ENCODE peak calls at places on chromosomes 4 and X, in seven cellular contexts. W, U, L, E, J, D and F are unnamed samples.

GRCh38 chrX:18873189-18873791 is 110.6 kb downstream of the PHKA2 start:
- DNase-seq in W (no peak), J (peak), L (peak), D (no peak), E (no peak), U (no peak), F (no peak)

GRCh38 chr4:8364848-8365350 is 75.6 kb downstream of the ACOX3 start:
- DNase-seq in D (no peak), E (no peak), U (no peak), L (no peak), W (no peak), J (no peak), F (no peak)

GRCh38 chrX:38768079-38768478 is 33.2 kb upstream of the MID1IP1 start:
- DNase-seq in E (no peak), W (no peak), U (no peak), J (peak), L (peak), D (no peak), F (no peak)

GRCh38 chr4:57199267-57199666 is 89.1 kb upstream of the IGFBP7 start:
- DNase-seq in L (no peak), J (no peak), D (no peak), E (no peak), U (no peak), W (no peak), F (no peak)

GRCh38 chr4:76215120-76215519 is 1.5 kb upstream of the SCARB2 start:
- DNase-seq in E (no peak), J (no peak), D (no peak), U (no peak), W (no peak), L (no peak), F (no peak)

GRCh38 chr4:96352051-96352517 is 512.2 kb downstream of the PDHA2 start:
- DNase-seq in E (no peak), D (peak), U (peak), W (no peak), L (peak), J (peak), F (peak)

GRCh38 chrX:12245650-12246645 is 107.7 kb downstream of the FRMPD4 start:
- DNase-seq in L (peak), U (no peak), W (no peak), E (no peak), J (peak), D (no peak), F (no peak)

GRCh38 chr4:102616661-102617060 is 115.5 kb downstream of the NFKB1 start:
- DNase-seq in D (no peak), L (no peak), E (no peak), W (no peak), U (no peak), J (no peak), F (no peak)

GRCh38 chr4:68375667-68376559 is 26.0 kb upstream of the YTHDC1 start:
- DNase-seq in E (peak), D (peak), J (peak), L (peak), U (peak), W (peak), F (peak)

GRCh38 chr4:128225148-128225547 is 62.5 kb downstream of the PGRMC2 start:
- DNase-seq in J (peak), E (no peak), W (no peak), D (no peak), L (no peak), U (peak), F (no peak)

GRCh38 chr4:20992002-20992401 is 291.7 kb downstream of the PACRGL start:
- DNase-seq in L (peak), W (no peak), E (no peak), D (no peak), U (no peak), J (no peak), F (no peak)

GRCh38 chr4:100828986-100829685 is 311.3 kb upstream of the EMCN start:
- DNase-seq in E (no peak), L (no peak), U (no peak), W (no peak), D (no peak), J (peak), F (no peak)

GRCh38 chrX:24574743-24575142 is 72.4 kb downstream of the PCYT1B start:
- DNase-seq in W (no peak), D (no peak), E (no peak), L (no peak), U (no peak), J (no peak), F (no peak)

GRCh38 chr4:186808635-186809018 is 85.0 kb upstream of the FAT1 start:
- DNase-seq in W (no peak), L (peak), U (peak), E (no peak), J (peak), D (no peak), F (no peak)

GRCh38 chr4:174669278-174669677 is 147.0 kb upstream of the HPGD start:
- DNase-seq in L (peak), J (peak), W (no peak), D (no peak), U (peak), E (no peak), F (no peak)

GRCh38 chr4:8585186-8585585 is 5.0 kb downstream of the GPR78 start:
- DNase-seq in W (no peak), D (no peak), U (no peak), J (no peak), L (peak), E (no peak), F (no peak)

GRCh38 chrX:13468096-13468495 is 101.3 kb upstream of the EGFL6 start:
- DNase-seq in J (no peak), W (no peak), U (no peak), D (no peak), L (no peak), E (no peak), F (no peak)

GRCh38 chrX:40325161-40325560 is 227.4 kb upstream of the BCOR start:
- DNase-seq in J (no peak), U (no peak), D (no peak), L (no peak), E (no peak), W (no peak), F (no peak)

GRCh38 chr4:10100734-10101216 is 15.8 kb downstream of the WDR1 start:
- DNase-seq in W (no peak), L (no peak), D (no peak), E (no peak), J (no peak), U (no peak), F (no peak)

GRCh38 chr4:119017634-119018033 is 118.0 kb upstream of the MYOZ2 start:
- DNase-seq in U (no peak), J (no peak), L (no peak), E (no peak), W (no peak), D (no peak), F (no peak)

GRCh38 chr4:137707626-137708025 is 175.3 kb upstream of the PCDH18 start:
- DNase-seq in J (peak), W (no peak), U (no peak), E (no peak), L (peak), D (no peak), F (no peak)

GRCh38 chrX:68999351-68999750 is 165.9 kb downstream of the PJA1 start:
- DNase-seq in E (no peak), D (no peak), U (peak), W (no peak), L (peak), J (no peak), F (no peak)

GRCh38 chrX:100673397-100673953 is 29.5 kb downstream of the SRPX2 start:
- DNase-seq in D (no peak), E (no peak), J (peak), L (peak), W (no peak), U (no peak), F (no peak)

GRCh38 chrX:97315939-97316338 is 432.2 kb downstream of the RPA4 start:
- DNase-seq in W (no peak), E (no peak), J (no peak), L (no peak), U (no peak), D (peak), F (no peak)

GRCh38 chr4:183828125-183828524 is 77.0 kb upstream of the STOX2 start:
- DNase-seq in J (no peak), U (no peak), E (no peak), W (no peak), D (no peak), L (peak), F (no peak)
- TF ChIP-seq CTCF in J (no peak), U (no peak), E (no peak), W (no peak), D (no peak), L (no peak), F (no peak)

GRCh38 chr4:86810867-86811266 is 38.3 kb downstream of the SLC10A6 start:
- DNase-seq in E (no peak), L (no peak), J (no peak), U (no peak), W (no peak), D (no peak), F (no peak)
- TF ChIP-seq CTCF in E (no peak), L (no peak), J (no peak), U (no peak), W (no peak), D (no peak), F (no peak)

GRCh38 chr4:163107754-163108153 is 58.9 kb downstream of the NAF1 start:
- DNase-seq in E (peak), L (peak), W (no peak), D (no peak), U (peak), J (peak), F (no peak)
- TF ChIP-seq CTCF in E (peak), L (peak), W (no peak), D (peak), U (no peak), J (peak), F (no peak)

GRCh38 chrX:22171287-22172060 is 101.2 kb upstream of the CBLL2 start:
- DNase-seq in W (no peak), E (no peak), U (no peak), D (no peak), L (peak), J (no peak), F (no peak)
- TF ChIP-seq CTCF in W (no peak), E (no peak), U (no peak), D (no peak), L (no peak), J (no peak), F (no peak)

DNA sequence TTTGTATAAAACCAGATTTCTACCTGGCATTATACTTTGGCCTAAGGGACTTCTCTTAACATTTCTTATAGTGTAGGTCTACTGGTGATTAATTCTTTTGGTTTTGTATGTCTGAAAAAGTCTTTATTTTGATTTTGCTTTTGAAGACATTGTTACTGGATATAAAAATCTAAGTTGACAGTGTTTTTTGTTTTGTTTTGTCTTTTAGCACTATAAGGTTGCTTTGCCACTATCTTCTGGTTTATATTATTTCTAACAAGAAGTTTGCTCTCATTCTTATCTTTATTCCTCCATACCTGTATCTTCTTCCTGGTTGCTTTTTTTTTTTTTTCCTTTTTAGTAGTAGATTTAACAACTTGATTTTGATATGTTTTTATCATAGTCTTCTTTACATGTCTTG is 76.0 kb downstream of the ING2 start:
- DNase-seq in U (no peak), E (no peak), L (no peak), J (no peak), W (no peak), D (no peak), F (no peak)
- TF ChIP-seq CTCF in U (no peak), E (no peak), L (no peak), J (no peak), W (no peak), D (no peak), F (no peak)

GRCh38 chr4:115154826-115155225 is 41.4 kb upstream of the NDST4 start:
- DNase-seq in D (no peak), E (no peak), U (no peak), W (no peak), L (peak), J (no peak), F (no peak)
- TF ChIP-seq CTCF in D (no peak), E (no peak), U (no peak), W (no peak), L (peak), J (no peak), F (peak)

GRCh38 chrX:120680090-120680489 is 50.2 kb upstream of the C1GALT1C1 start:
- DNase-seq in D (no peak), U (no peak), W (no peak), J (no peak), L (no peak), E (no peak), F (no peak)

GRCh38 chrX:120672389-120672788 is 42.5 kb upstream of the C1GALT1C1 start:
- DNase-seq in W (no peak), U (peak), J (peak), D (no peak), E (no peak), L (peak), F (no peak)

GRCh38 chrX:120672841-120673530 is 43.1 kb upstream of the C1GALT1C1 start:
- DNase-seq in L (no peak), U (no peak), D (no peak), E (no peak), J (peak), W (no peak), F (no peak)

GRCh38 chrX:120671963-120672362 is 42.1 kb upstream of the C1GALT1C1 start:
- DNase-seq in D (no peak), U (no peak), J (peak), E (no peak), W (no peak), L (no peak), F (no peak)

GRCh38 chrX:120677017-120677652 is 47.3 kb upstream of the C1GALT1C1 start:
- DNase-seq in L (no peak), W (no peak), U (no peak), E (no peak), D (no peak), J (no peak), F (no peak)
- TF ChIP-seq CTCF in L (no peak), W (no peak), U (no peak), E (no peak), D (no peak), J (no peak), F (no peak)